ENCODE peak calls at places on chromosomes 7 and 10, in seven cellular contexts. J is mammary epithelial cell; C is CD4-positive, alpha-beta T cell; M is lung; X is adrenal gland; R is cardiac muscle cell; W is small intestine. P is an unnamed sample. For H3K9me3, the result is how much of the 10 kb centered on the place peaks cover.

GRCh38 chr7:129798616-129799349 is 154.0 kb downstream of the UBE2H start:
- DNase-seq in X (no peak), W (no peak), M (no peak), R (no peak), J (no peak), C (no peak), P (no peak)

GRCh38 chr7:51316666-51317581 is at the start of gene COBL:
- DNase-seq in J (no peak), M (peak), W (peak), R (no peak), X (no peak), C (no peak), P (no peak)

GRCh38 chr10:59360605-59361515 is 1.5 kb downstream of the FAM13C start:
- DNase-seq in M (no peak), R (peak), X (no peak), J (peak), W (no peak), C (no peak), P (no peak)

GRCh38 chr10:14616465-14616864 is 158.2 kb downstream of the FAM107B start:
- DNase-seq in C (no peak), X (no peak), W (no peak), M (no peak), R (no peak), J (no peak), P (no peak)

GRCh38 chr10:114401195-114401741 is 3.0 kb downstream of the AFAP1L2 start:
- DNase-seq in M (peak), W (no peak), C (no peak), X (no peak), J (no peak), R (peak), P (no peak)

GRCh38 chr10:98664329-98665042 is 217.8 kb upstream of the HPS1 start:
- DNase-seq in W (peak), M (no peak), J (peak), X (no peak), C (peak), R (peak), P (no peak)

GRCh38 chr7:143884978-143885559 is 16.9 kb downstream of the TCAF1 start:
- DNase-seq in J (no peak), W (peak), M (no peak), C (no peak), R (peak), X (peak), P (no peak)

GRCh38 chr7:40793132-40793531 is 658.3 kb downstream of the SUGCT start:
- DNase-seq in J (no peak), M (no peak), R (no peak), W (no peak), C (no peak), X (no peak), P (no peak)

GRCh38 chr10:133359554-133359971 is 1.7 kb upstream of the FUOM start:
- DNase-seq in X (no peak), C (peak), M (no peak), W (peak), J (peak), R (no peak), P (no peak)

GRCh38 chr10:71077796-71078453 is 134.4 kb upstream of the UNC5B start:
- DNase-seq in X (peak), R (no peak), M (peak), C (no peak), W (no peak), J (no peak), P (no peak)

GRCh38 chr7:50556247-50556976 is 8.8 kb downstream of the DDC start:
- DNase-seq in C (no peak), J (no peak), R (peak), X (no peak), M (no peak), W (peak), P (no peak)

GRCh38 chr7:114539575-114539974 is 125.0 kb downstream of the FOXP2 start:
- DNase-seq in W (peak), R (peak), M (no peak), J (no peak), C (no peak), X (no peak), P (no peak)

GRCh38 chr10:88493676-88494483 is 89.2 kb downstream of the RNLS start:
- DNase-seq in R (peak), W (no peak), J (no peak), X (no peak), C (no peak), M (no peak), P (no peak)

GRCh38 chr7:992742-993607 is 10.0 kb downstream of the CYP2W1 start:
- DNase-seq in M (peak), J (peak), W (peak), R (peak), C (peak), X (peak), P (peak)

GRCh38 chr7:43536773-43537172 is 46.1 kb upstream of the STK17A start:
- DNase-seq in W (no peak), M (no peak), J (no peak), X (no peak), C (no peak), R (no peak), P (no peak)

GRCh38 chr10:123100030-123100762 is 35.6 kb upstream of the HMX3 start:
- DNase-seq in J (no peak), R (no peak), X (no peak), M (no peak), C (no peak), W (no peak), P (no peak)

GRCh38 chr10:123266981-123267380 is 112.8 kb downstream of the BUB3 start:
- DNase-seq in R (no peak), X (no peak), C (no peak), J (no peak), W (no peak), M (no peak), P (no peak)

GRCh38 chr7:6479067-6479466 is 31.3 kb upstream of the DAGLB start:
- DNase-seq in R (no peak), M (no peak), J (no peak), W (no peak), C (no peak), X (no peak), P (no peak)

GRCh38 chr10:12350925-12351324 is 1.6 kb downstream of the CAMK1D start:
- DNase-seq in J (no peak), R (no peak), W (no peak), X (no peak), C (no peak), M (no peak), P (no peak)

GRCh38 chr7:142516038-142516501 is 233.2 kb upstream of the PRSS1 start:
- DNase-seq in W (peak), R (peak), M (no peak), J (peak), X (no peak), C (peak), P (no peak)

GRCh38 chr10:88582806-88583583 is at the start of gene RNLS:
- DNase-seq in R (peak), X (peak), C (peak), W (peak), J (peak), M (peak), P (peak)

GRCh38 chr7:127189885-127190284 is 62.9 kb downstream of the GRM8 start:
- DNase-seq in R (no peak), X (no peak), C (no peak), W (no peak), M (no peak), J (no peak), P (no peak)

GRCh38 chr10:70093335-70093944 is 39.2 kb downstream of the AIFM2 start:
- DNase-seq in J (no peak), R (no peak), X (no peak), W (peak), C (peak), M (no peak), P (no peak)

GRCh38 chr10:50594012-50594411 is 29.7 kb downstream of the SGMS1 start:
- DNase-seq in W (no peak), X (peak), J (peak), C (no peak), M (no peak), R (peak), P (no peak)

GRCh38 chr10:60430836-60431597 is 41.3 kb upstream of the ANK3 start:
- DNase-seq in C (no peak), X (no peak), R (no peak), J (no peak), W (no peak), M (no peak), P (no peak)

GRCh38 chr7:54544356-54545240 is 2.4 kb downstream of the VSTM2A start:
- DNase-seq in J (no peak), M (no peak), W (no peak), X (no peak), R (no peak), C (no peak), P (no peak)

GRCh38 chr7:84700563-84701370 is 486.1 kb downstream of the SEMA3D start:
- DNase-seq in M (no peak), J (no peak), X (no peak), C (no peak), W (no peak), R (peak), P (no peak)

GRCh38 chr10:921471-922414 is 9.8 kb downstream of the LARP4B start:
- DNase-seq in W (no peak), J (peak), C (no peak), X (peak), R (peak), M (no peak), P (no peak)

GRCh38 chr7:47905071-47905920 is 43.0 kb downstream of the PKD1L1 start:
- DNase-seq in X (no peak), W (no peak), C (no peak), R (peak), M (no peak), J (no peak), P (no peak)

DNA sequence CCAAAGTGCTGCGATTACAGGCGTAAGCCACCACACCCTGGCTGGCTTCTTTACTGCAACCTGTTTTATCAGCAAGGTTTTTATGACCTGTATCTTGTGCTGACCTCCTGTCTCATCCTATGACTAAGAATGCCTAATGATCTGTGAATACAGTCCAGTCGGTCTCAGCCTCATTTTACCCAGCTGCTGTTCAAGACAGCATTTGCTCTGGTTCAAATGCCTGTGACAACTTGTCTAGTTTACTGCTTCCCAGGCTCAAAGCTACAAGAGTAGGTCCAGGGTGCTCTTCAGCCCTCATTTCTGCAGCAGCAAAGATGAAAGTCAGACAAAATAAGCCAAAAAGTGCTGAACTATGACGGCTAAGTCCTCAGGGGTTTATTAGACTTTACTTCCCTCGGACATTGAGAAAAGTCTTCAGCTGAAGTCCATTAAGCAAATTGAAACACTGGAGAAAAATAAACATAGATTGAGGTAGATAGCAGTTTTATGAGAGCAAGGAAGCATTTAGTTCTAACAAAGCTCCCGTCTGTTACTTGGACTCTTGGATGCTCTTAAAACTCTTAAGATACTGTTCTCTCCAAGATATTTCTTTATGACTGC is 12.5 kb upstream of the LYZL1 start:
- DNase-seq in M (no peak), J (no peak), X (no peak), C (no peak), W (no peak), R (no peak), P (no peak)
- H3K9me3 ChIP-seq in M (under half), J (under half), X (under half), C (under half), W (under half), R (under half), P (under half)

GRCh38 chr10:6044060-6044459 is 18.1 kb downstream of the IL2RA start:
- DNase-seq in M (peak), R (no peak), W (no peak), C (no peak), X (no peak), J (no peak), P (no peak)
- H3K9me3 ChIP-seq in M (under half), R (under half), W (under half), C (under half), X (under half), J (under half), P (under half)

GRCh38 chr10:2263556-2263955 is 526.2 kb upstream of the ADARB2 start:
- DNase-seq in J (no peak), R (no peak), C (no peak), W (no peak), X (no peak), M (no peak), P (no peak)
- H3K9me3 ChIP-seq in J (under half), R (under half), C (under half), W (under half), X (under half), M (under half), P (under half)

GRCh38 chr7:77479536-77480088 is 57.5 kb upstream of the PTPN12 start:
- DNase-seq in X (no peak), C (no peak), M (no peak), R (peak), J (peak), W (no peak), P (no peak)

GRCh38 chr7:77484785-77485184 is 52.3 kb upstream of the PTPN12 start:
- DNase-seq in M (no peak), X (no peak), J (no peak), W (no peak), C (no peak), R (no peak), P (no peak)

GRCh38 chr7:77482015-77482414 is 55.1 kb upstream of the PTPN12 start:
- DNase-seq in M (peak), W (peak), C (no peak), R (peak), X (no peak), J (peak), P (no peak)

GRCh38 chr7:77476871-77477270 is 60.2 kb upstream of the PTPN12 start:
- DNase-seq in C (no peak), M (no peak), X (no peak), W (no peak), R (no peak), J (no peak), P (no peak)

DNA sequence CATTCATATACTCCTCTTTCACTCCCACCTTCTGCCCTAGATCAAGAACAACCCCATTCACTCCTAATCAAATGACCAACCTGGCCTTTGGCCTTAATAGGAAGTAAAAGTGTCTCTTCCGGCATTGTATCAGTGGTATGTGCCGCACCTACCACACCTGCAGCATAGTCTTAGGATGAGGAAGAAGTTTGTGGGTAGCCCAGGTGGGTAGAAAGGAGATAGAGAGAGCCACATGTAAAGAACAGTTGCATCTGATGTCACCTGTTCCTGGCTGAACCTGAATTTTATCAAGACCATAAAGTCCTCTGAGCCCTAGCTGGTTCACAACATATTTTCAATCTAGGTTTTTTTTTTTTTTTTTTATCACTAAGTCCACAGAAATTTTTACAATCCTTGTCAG is 55.5 kb upstream of the PTPN12 start:
- DNase-seq in M (no peak), R (no peak), X (no peak), W (peak), J (no peak), C (no peak), P (no peak)
- H3K9me3 ChIP-seq in M (under half), R (under half), X (under half), W (under half), J (under half), C (under half), P (under half)

P was measured in thoracic aorta.